ENCODE peak calls at places on chromosomes 4 and X, in five cellular contexts. F is tibial nerve, Y is stomach, C is right atrium auricular region, H is psoas muscle. P is an unnamed sample. For H3K36me3, the result is how much of the 10 kb centered on the place peaks cover.

GRCh38 chrX:106397788-106398538 is 213.8 kb upstream of the RADX start:
- DNase-seq in H (no peak), Y (no peak), F (no peak), C (no peak), P (no peak)

GRCh38 chr4:87545052-87545451 is 15.9 kb upstream of the SPARCL1 start:
- DNase-seq in F (no peak), H (no peak), C (no peak), Y (no peak), P (no peak)

GRCh38 chrX:108070891-108071290 is 20.5 kb downstream of the PSMD10 start:
- DNase-seq in Y (no peak), C (no peak), F (no peak), H (no peak), P (no peak)

GRCh38 chr4:75344915-75345314 is 169.3 kb downstream of the RCHY1 start:
- DNase-seq in F (no peak), Y (no peak), C (no peak), H (no peak), P (no peak)

GRCh38 chr4:123120473-123120872 is 198.1 kb upstream of the NUDT6 start:
- DNase-seq in Y (no peak), C (no peak), F (no peak), H (no peak), P (no peak)

GRCh38 chrX:23317799-23318724 is 16.6 kb upstream of the PTCHD1 start:
- DNase-seq in C (no peak), H (no peak), F (no peak), Y (no peak), P (no peak)

GRCh38 chrX:22534643-22535042 is 261.9 kb downstream of the CBLL2 start:
- DNase-seq in F (no peak), C (no peak), Y (no peak), H (peak), P (no peak)

GRCh38 chrX:69285401-69285871 is 120.2 kb upstream of the PJA1 start:
- DNase-seq in F (peak), Y (no peak), C (no peak), H (peak), P (no peak)

GRCh38 chrX:57083143-57083542 is 38.2 kb downstream of the SPIN2B start:
- DNase-seq in H (no peak), Y (no peak), F (no peak), C (no peak), P (no peak)

GRCh38 chr4:110055014-110055768 is 142.5 kb downstream of the EGF start:
- DNase-seq in Y (no peak), C (no peak), F (no peak), H (no peak), P (peak)

GRCh38 chr4:41361831-41362646 is 105.3 kb downstream of the UCHL1 start:
- DNase-seq in H (no peak), F (no peak), Y (no peak), C (no peak), P (no peak)

GRCh38 chrX:10620121-10620699 is at the start of gene MID1:
- DNase-seq in Y (peak), C (peak), H (peak), F (peak), P (no peak)

GRCh38 chr4:184732126-184732525 is 1.8 kb downstream of the CENPU start:
- DNase-seq in Y (no peak), H (no peak), C (no peak), F (no peak), P (no peak)

GRCh38 chr4:54006755-54007154 is 57.6 kb downstream of the CHIC2 start:
- DNase-seq in F (no peak), C (no peak), H (no peak), Y (no peak), P (no peak)

DNA sequence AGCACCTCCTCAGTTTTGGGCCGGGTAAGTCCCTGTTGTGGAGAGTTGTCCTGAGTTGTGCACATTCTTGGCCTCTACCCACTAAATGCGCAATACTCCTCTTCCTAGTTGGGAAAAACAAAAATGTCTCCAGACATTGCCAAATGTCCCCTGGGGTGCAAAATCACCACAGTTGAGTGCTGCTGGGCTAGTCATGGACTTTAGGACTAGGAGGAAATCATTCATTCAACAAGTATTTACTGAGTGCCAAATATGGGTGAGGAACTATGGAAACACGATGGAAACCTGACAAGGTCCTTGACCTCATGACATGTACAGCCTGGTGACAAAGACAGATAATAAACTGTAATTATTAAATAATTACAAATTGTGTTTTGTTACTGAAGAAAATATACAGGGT is 71.6 kb downstream of the STX18 start:
- DNase-seq in Y (no peak), H (no peak), C (no peak), F (no peak), P (no peak)
- H3K36me3 ChIP-seq in Y (half or more), H (half or more), C (under half), F (under half), P (under half)

GRCh38 chr4:16443504-16444088 is 217.3 kb upstream of the TAPT1 start:
- DNase-seq in Y (no peak), C (no peak), F (no peak), H (no peak), P (no peak)
- TF ChIP-seq CTCF in Y (peak), C (peak), F (peak), H (peak), P (peak)

GRCh38 chr4:7041851-7042696 is 1.1 kb upstream of the TADA2B start:
- DNase-seq in Y (peak), F (peak), C (peak), H (peak), P (no peak)
- H3K4me3 ChIP-seq in Y (peak), F (peak), C (peak), H (peak), P (peak)

GRCh38 chrX:311156-312129 is 7.2 kb downstream of the GTPBP6 start:
- DNase-seq in Y (no peak), C (no peak), H (no peak), F (no peak), P (no peak)
- H3K36me3 ChIP-seq in Y (half or more), C (half or more), H (half or more), F (under half), P (under half)

DNA sequence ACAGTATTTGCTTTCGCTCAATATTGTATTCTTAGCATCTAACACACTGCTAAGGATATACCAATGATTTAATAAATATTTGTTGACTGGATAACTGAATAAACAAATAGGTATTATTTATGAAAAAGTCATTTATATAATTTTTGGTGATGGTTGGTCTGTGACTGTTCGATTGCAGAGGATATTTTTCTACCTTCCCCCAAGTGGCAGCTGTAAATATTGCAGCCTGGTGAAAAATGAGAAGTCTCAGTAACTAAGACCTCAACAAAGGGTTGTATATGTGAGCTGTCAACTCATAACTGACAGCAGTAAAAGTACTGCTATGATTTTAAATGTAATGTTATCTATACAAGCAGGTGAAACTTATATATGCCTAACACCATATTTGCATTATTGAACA is 36.0 kb downstream of the HTR2C start:
- DNase-seq in H (no peak), F (no peak), Y (no peak), C (no peak), P (no peak)
- TF ChIP-seq CTCF in H (peak), F (peak), Y (no peak), C (no peak), P (peak)

DNA sequence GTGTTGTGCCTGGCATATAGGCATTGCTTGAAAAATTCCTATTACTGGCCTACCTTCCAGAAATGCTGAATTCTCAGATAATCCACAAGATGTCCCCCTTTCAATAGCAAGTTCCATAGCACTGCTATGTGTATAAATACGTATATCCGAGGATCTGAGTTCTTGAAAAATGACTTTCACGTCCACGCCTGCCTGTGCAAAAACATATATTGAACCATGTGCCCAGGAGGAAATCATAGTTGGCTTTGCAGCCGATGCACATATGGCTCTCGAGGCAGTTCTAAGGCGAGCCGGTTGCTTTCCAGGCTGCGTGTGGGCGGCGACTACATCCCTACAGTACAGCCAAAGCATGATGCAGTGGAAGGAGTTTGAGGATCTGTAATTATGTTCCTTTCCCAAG is 55.4 kb upstream of the ESX1 start:
- DNase-seq in Y (no peak), H (no peak), C (no peak), F (no peak), P (no peak)
- H3K4me3 ChIP-seq in Y (no peak), H (no peak), C (no peak), F (no peak), P (peak)